ENCODE peak calls at places on chromosomes 16 and 17, in seven cellular contexts. B is lower lobe of right lung; W is GM23248; M is pancreas; J is cardiac muscle cell; Z is right lobe of liver; F is CD8-positive, alpha-beta T cell. I is an unnamed sample.

GRCh38 chr17:8189041-8189710 is 804 bp downstream of the BORCS6 start:
- DNase-seq in B (peak; percentile 59), W (peak; percentile 69), M (peak; percentile 82), J (no peak), Z (peak; percentile 59), F (peak; percentile 34), I (no peak)

GRCh38 chr16:49617710-49618330 is 238.1 kb downstream of the ZNF423 start:
- DNase-seq in B (no peak), W (no peak), M (no peak), J (no peak), Z (no peak), F (no peak), I (no peak)

GRCh38 chr17:79019631-79020584 is 4.1 kb upstream of the C1QTNF1 start:
- DNase-seq in B (no peak), W (peak; percentile 88), M (peak; percentile 66), J (peak; percentile 71), Z (peak; percentile 62), F (peak; percentile 59), I (peak; percentile 82)

GRCh38 chr17:75650874-75651273 is 16.1 kb downstream of the RECQL5 start:
- DNase-seq in B (no peak), W (no peak), M (no peak), J (no peak), Z (no peak), F (no peak), I (no peak)

GRCh38 chr17:65527381-65527780 is 34.1 kb downstream of the AXIN2 start:
- DNase-seq in B (no peak), W (no peak), M (no peak), J (no peak), Z (no peak), F (no peak), I (no peak)

GRCh38 chr17:9677411-9677810 is 32.1 kb downstream of the USP43 start:
- DNase-seq in B (no peak), W (no peak), M (no peak), J (no peak), Z (no peak), F (no peak), I (no peak)

GRCh38 chr16:49619811-49620157 is 236.1 kb downstream of the ZNF423 start:
- DNase-seq in B (no peak), W (no peak), M (no peak), J (no peak), Z (no peak), F (no peak), I (no peak)

GRCh38 chr16:31081428-31082351 is 7.1 kb downstream of the PRSS53 start:
- DNase-seq in B (no peak), W (no peak), M (no peak), J (no peak), Z (peak; percentile 20), F (no peak), I (no peak)

GRCh38 chr17:43949777-43950176 is 4.0 kb downstream of the PYY start:
- DNase-seq in B (no peak), W (no peak), M (no peak), J (no peak), Z (no peak), F (no peak), I (no peak)

GRCh38 chr17:38579934-38580333 is 25.8 kb downstream of the SRCIN1 start:
- DNase-seq in B (peak; percentile 67), W (peak; percentile 73), M (no peak), J (peak; percentile 87), Z (no peak), F (no peak), I (peak; percentile 66)

GRCh38 chr16:68319185-68319908 is 8.5 kb downstream of the PRMT7 start:
- DNase-seq in B (no peak), W (no peak), M (no peak), J (no peak), Z (no peak), F (no peak), I (no peak)

GRCh38 chr17:20191066-20191465 is 181.9 kb downstream of the SPECC1 start:
- DNase-seq in B (no peak), W (peak; percentile 76), M (no peak), J (no peak), Z (no peak), F (no peak), I (no peak)

GRCh38 chr16:68331879-68332410 is 21.1 kb downstream of the PRMT7 start:
- DNase-seq in B (no peak), W (peak; percentile 68), M (no peak), J (no peak), Z (no peak), F (no peak), I (no peak)

GRCh38 chr16:23155445-23156049 is 6.3 kb upstream of the USP31 start:
- DNase-seq in B (no peak), W (no peak), M (no peak), J (peak; percentile 27), Z (no peak), F (no peak), I (peak; percentile 63)

GRCh38 chr17:39744836-39745215 is 7.1 kb downstream of the GRB7 start:
- DNase-seq in B (peak; percentile 32), W (no peak), M (peak; percentile 27), J (no peak), Z (no peak), F (no peak), I (no peak)

GRCh38 chr17:74455025-74455585 is 11.3 kb upstream of the CD300A start:
- DNase-seq in B (no peak), W (no peak), M (no peak), J (no peak), Z (no peak), F (no peak), I (no peak)
- H3K4me3 ChIP-seq in B (no peak overlapping the region), W (no peak overlapping the region), M (no peak overlapping the region), J (no peak overlapping the region), Z (no peak overlapping the region), F (no peak overlapping the region), I (no peak overlapping the region)

GRCh38 chr16:88073201-88073721 is 122.0 kb downstream of the BANP start:
- DNase-seq in B (peak; percentile 31), W (no peak), M (peak; percentile 50), J (no peak), Z (no peak), F (no peak), I (no peak)
- H3K36me3 ChIP-seq in B (peaks cover 68% of the 10 kb centered on the region), W (no peaks in the 10 kb centered on the region), M (no peaks in the 10 kb centered on the region), J (no peaks in the 10 kb centered on the region), Z (peaks cover 28% of the 10 kb centered on the region), F (peaks cover 32% of the 10 kb centered on the region), I (no peaks in the 10 kb centered on the region)

DNA sequence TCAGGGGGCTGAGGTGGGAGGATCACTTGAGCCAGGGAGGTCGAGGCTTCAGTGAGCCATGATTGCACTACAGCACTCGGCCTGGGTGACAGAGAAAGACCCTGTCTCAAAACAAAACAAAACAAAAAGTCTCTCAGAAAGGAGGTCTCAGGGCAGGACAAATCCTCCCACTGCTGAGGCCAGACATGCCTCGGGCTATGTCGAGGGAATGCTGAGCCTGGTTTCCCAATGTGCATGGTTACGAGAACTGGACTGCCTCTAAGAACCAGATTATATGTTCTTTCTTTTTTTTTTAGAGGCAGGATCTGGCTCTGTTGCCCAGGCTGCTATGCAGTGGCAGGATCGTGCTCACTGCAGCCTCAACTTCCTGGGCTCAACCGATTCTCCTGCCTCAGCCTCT is 27.6 kb downstream of the TRAP1 start:
- DNase-seq in B (no peak), W (peak; percentile 28), M (no peak), J (no peak), Z (no peak), F (no peak), I (no peak)
- H3K4me3 ChIP-seq in B (no peak overlapping the region), W (no peak overlapping the region), M (no peak overlapping the region), J (no peak overlapping the region), Z (no peak overlapping the region), F (no peak overlapping the region), I (no peak overlapping the region)

GRCh38 chr17:42474270-42474669 is 15.6 kb downstream of the ATP6V0A1 start:
- DNase-seq in B (no peak), W (no peak), M (no peak), J (no peak), Z (no peak), F (no peak), I (no peak)
- H3K36me3 ChIP-seq in B (peaks cover 79% of the 10 kb centered on the region), W (peaks cover 22% of the 10 kb centered on the region), M (peaks cover 3% of the 10 kb centered on the region), J (peaks cover 44% of the 10 kb centered on the region), Z (peaks cover 57% of the 10 kb centered on the region), F (peaks cover 4% of the 10 kb centered on the region), I (no peaks in the 10 kb centered on the region)

GRCh38 chr17:77087650-77088454 is 52.9 kb upstream of the SEC14L1 start:
- DNase-seq in B (no peak), W (no peak), M (no peak), J (no peak), Z (no peak), F (no peak), I (no peak)
- H3K4me3 ChIP-seq in B (peak overlapping the region; percentile 81), W (peak overlapping the region; percentile 87), M (peak overlapping the region; percentile 65), J (peak overlapping the region; percentile 67), Z (peak overlapping the region; percentile 99), F (peak overlapping the region; percentile 55), I (peak overlapping the region; percentile 92)

GRCh38 chr16:56589141-56590039 is at the start of gene MT3:
- DNase-seq in B (no peak), W (peak; percentile 53), M (no peak), J (peak; percentile 40), Z (no peak), F (peak; percentile 17), I (peak; percentile 39)

GRCh38 chr16:56593573-56594291 is 4.4 kb downstream of the MT3 start:
- DNase-seq in B (no peak), W (no peak), M (no peak), J (no peak), Z (no peak), F (no peak), I (no peak)

GRCh38 chr16:56594292-56594619 is 4.9 kb downstream of the MT3 start:
- DNase-seq in B (no peak), W (no peak), M (no peak), J (no peak), Z (no peak), F (no peak), I (no peak)

GRCh38 chr16:56588781-56589140 is 567 bp upstream of the MT3 start:
- DNase-seq in B (no peak), W (no peak), M (no peak), J (no peak), Z (no peak), F (no peak), I (no peak)

GRCh38 chr16:56591377-56592060 is 2.2 kb downstream of the MT3 start:
- DNase-seq in B (no peak), W (no peak), M (no peak), J (no peak), Z (no peak), F (no peak), I (peak; percentile 25)
- H3K36me3 ChIP-seq in B (no peaks in the 10 kb centered on the region), W (no peaks in the 10 kb centered on the region), M (no peaks in the 10 kb centered on the region), J (no peaks in the 10 kb centered on the region), Z (no peaks in the 10 kb centered on the region), F (no peaks in the 10 kb centered on the region), I (no peaks in the 10 kb centered on the region)